ENCODE peak calls at places on chromosomes 16 and 17, in seven cellular contexts. U, P, F, W, N, O and D are unnamed samples.

GRCh38 chr16:47676628-47677177 is 215.6 kb downstream of the PHKB start:
- DNase-seq in U (no peak), P (no peak), F (no peak), W (no peak), N (no peak), O (no peak), D (no peak)

GRCh38 chr16:20175358-20175757 is 101.7 kb upstream of the GPR139 start:
- DNase-seq in U (no peak), P (no peak), F (no peak), W (no peak), N (no peak), O (peak), D (no peak)

GRCh38 chr17:34133350-34133749 is 121.7 kb upstream of the CCL2 start:
- DNase-seq in U (no peak), P (no peak), F (no peak), W (no peak), N (no peak), O (no peak), D (no peak)

GRCh38 chr17:75124041-75124818 is 7.3 kb downstream of the NT5C start:
- DNase-seq in U (no peak), P (peak), F (peak), W (no peak), N (peak), O (no peak), D (peak)

GRCh38 chr16:86034421-86034919 is 135.5 kb downstream of the IRF8 start:
- DNase-seq in U (no peak), P (no peak), F (no peak), W (no peak), N (no peak), O (no peak), D (no peak)

GRCh38 chr16:70664325-70665112 is 18.2 kb downstream of the IL34 start:
- DNase-seq in U (no peak), P (no peak), F (no peak), W (no peak), N (no peak), O (peak), D (no peak)

GRCh38 chr17:73493212-73493814 is 150.9 kb downstream of the SDK2 start:
- DNase-seq in U (no peak), P (no peak), F (no peak), W (no peak), N (no peak), O (peak), D (no peak)

GRCh38 chr17:58047751-58048150 is 35.5 kb upstream of the DYNLL2 start:
- DNase-seq in U (no peak), P (no peak), F (no peak), W (no peak), N (no peak), O (no peak), D (no peak)

GRCh38 chr16:57692636-57693035 is 2.0 kb upstream of the DRC7 start:
- DNase-seq in U (no peak), P (no peak), F (no peak), W (no peak), N (no peak), O (no peak), D (no peak)

GRCh38 chr17:73482674-73483293 is 161.5 kb downstream of the SDK2 start:
- DNase-seq in U (no peak), P (no peak), F (no peak), W (no peak), N (no peak), O (no peak), D (no peak)

GRCh38 chr16:81624718-81625543 is 154.2 kb upstream of the PLCG2 start:
- DNase-seq in U (no peak), P (no peak), F (no peak), W (no peak), N (no peak), O (no peak), D (no peak)

GRCh38 chr17:3893003-3893719 is at the start of gene CAMKK1:
- DNase-seq in U (peak), P (peak), F (peak), W (peak), N (peak), O (peak), D (peak)

GRCh38 chr16:2239231-2239675 is 3.0 kb downstream of the DNASE1L2 start:
- DNase-seq in U (no peak), P (no peak), F (no peak), W (no peak), N (no peak), O (no peak), D (no peak)

GRCh38 chr16:66267287-66268137 is 99.0 kb upstream of the CDH5 start:
- DNase-seq in U (no peak), P (no peak), F (no peak), W (no peak), N (peak), O (no peak), D (no peak)

GRCh38 chr17:81910840-81911276 is 341 bp downstream of the PCYT2 start:
- DNase-seq in U (no peak), P (no peak), F (peak), W (peak), N (no peak), O (no peak), D (peak)

GRCh38 chr16:90018297-90019200 is 707 bp downstream of the DBNDD1 start:
- DNase-seq in U (no peak), P (peak), F (no peak), W (no peak), N (no peak), O (peak), D (no peak)

GRCh38 chr16:86222965-86223551 is 287.3 kb upstream of the FOXF1 start:
- DNase-seq in U (no peak), P (no peak), F (no peak), W (no peak), N (peak), O (no peak), D (no peak)

GRCh38 chr16:57564571-57565270 is 22.3 kb downstream of the ADGRG5 start:
- DNase-seq in U (no peak), P (no peak), F (no peak), W (no peak), N (peak), O (no peak), D (no peak)

GRCh38 chr16:27214084-27214961 is 11.0 kb downstream of the KDM8 start:
- DNase-seq in U (no peak), P (no peak), F (no peak), W (no peak), N (no peak), O (no peak), D (no peak)

DNA sequence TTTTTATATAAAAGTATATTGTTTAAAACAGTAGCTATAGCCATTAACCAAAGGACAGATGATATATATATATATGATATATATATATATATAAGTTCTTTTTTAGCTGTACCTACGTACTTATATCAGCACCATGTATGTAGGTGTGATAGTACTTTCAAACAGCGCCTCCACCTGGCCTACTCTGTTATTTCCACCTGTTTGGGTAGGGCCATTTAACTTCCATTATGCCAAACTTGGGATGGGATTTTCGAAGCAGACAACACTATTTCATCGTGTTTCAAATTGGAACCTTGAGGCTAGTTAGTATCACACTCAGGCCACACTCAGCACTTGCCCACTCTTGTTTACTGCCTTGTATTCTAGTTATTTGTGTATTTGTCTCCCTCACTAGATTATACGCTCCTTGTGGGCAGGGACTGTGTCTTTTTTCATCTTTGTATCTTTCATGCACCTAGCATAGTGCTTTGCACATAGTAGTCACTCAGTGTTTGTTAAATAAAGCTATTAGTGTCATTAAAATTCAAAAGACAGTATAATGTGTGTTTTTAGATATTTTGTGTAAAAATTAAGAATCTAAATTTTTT is 11.8 kb upstream of the CLTC start:
- DNase-seq in U (no peak), P (peak), F (no peak), W (no peak), N (no peak), O (peak), D (no peak)
- TF ChIP-seq CTCF in U (peak), P (peak), F (no peak), W (no peak), N (peak), O (peak), D (peak)

GRCh38 chr17:46195217-46195855 is 2.1 kb upstream of the KANSL1 start:
- DNase-seq in U (no peak), P (no peak), F (no peak), W (no peak), N (no peak), O (no peak), D (no peak)
- TF ChIP-seq CTCF in U (no peak), P (no peak), F (no peak), W (no peak), N (no peak), O (no peak), D (no peak)

DNA sequence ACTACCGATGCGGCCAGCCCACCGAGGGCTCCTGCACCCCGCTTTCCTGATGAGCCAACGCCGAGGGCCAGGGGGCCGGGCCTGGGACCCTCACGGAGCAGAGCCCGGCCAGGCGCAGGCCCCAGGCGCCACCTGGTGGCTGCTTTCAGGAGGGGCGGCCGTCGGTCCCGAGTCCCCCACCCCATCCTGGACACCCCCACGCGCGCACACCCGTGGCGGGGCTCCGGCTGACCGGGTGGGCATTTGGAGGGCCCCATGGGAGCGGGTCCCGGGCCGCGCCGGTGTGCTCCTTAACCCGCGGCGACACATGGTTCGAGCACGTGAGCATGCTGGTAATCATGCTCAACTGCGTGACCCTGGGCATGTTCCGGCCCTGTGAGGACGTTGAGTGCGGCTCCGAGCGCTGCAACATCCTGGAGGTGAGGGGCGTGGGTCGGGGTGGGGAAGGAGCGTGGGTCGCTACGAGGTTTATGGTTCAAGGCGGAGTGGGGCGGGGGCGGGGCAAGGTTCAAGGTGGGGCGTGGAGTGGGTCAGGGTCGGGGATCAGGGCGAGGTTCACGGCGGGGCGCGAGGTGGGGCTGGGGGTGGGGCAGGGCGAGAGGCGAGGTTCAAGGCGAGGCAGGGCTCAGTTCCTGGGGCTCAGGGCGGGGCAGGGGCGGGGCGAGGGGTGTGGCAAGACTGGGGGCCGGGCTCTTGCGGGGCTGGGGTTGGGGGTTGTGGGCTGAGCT is 30.2 kb downstream of the TPSG1 start:
- DNase-seq in U (no peak), P (no peak), F (no peak), W (no peak), N (no peak), O (peak), D (peak)
- TF ChIP-seq CTCF in U (peak), P (peak), F (peak), W (peak), N (peak), O (peak), D (peak)

GRCh38 chr17:64058547-64059115 is 38.2 kb upstream of the ICAM2 start:
- DNase-seq in U (no peak), P (no peak), F (no peak), W (no peak), N (peak), O (no peak), D (no peak)

GRCh38 chr17:64054304-64054703 is 33.9 kb upstream of the ICAM2 start:
- DNase-seq in U (no peak), P (no peak), F (no peak), W (no peak), N (no peak), O (no peak), D (no peak)

GRCh38 chr17:64057701-64058263 is 37.3 kb upstream of the ICAM2 start:
- DNase-seq in U (no peak), P (peak), F (no peak), W (no peak), N (no peak), O (no peak), D (no peak)

GRCh38 chr17:64055183-64056142 is 35.0 kb upstream of the ICAM2 start:
- DNase-seq in U (no peak), P (no peak), F (no peak), W (no peak), N (no peak), O (no peak), D (no peak)

DNA sequence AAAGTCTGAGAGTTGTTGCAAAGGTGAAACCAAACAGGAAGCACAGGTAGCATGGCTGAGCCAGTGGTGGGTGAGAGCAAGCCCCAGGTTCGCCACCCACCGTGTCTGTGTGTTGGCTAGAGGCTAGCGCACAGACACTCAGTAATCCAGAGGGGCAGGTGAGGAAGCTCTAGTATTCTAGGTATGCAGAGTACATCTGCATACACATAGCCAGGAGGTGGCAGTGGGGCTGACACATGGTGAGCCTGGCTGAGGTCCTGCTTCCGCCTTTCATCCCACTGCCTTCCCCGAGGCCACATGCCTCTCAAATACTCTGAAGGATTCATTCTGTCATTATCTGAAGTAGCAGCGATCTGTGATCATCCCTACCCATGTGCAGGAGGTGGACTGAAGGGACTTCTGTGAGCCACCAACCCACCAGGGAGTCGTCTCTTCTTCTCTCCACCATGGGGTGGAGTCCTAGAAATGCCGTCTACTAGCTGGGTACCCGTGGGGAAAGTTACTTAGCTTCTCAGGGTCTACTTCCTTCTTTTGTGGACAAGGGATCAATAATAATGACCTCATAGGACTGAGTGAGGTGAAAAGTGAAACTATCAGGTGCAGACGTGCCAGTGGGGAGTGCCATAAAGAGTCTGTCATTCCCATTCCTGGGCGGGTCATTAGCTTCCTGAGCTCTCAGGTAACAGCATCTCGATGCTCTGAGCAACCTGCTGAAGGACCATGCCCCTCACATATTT is 36.0 kb upstream of the ICAM2 start:
- DNase-seq in U (no peak), P (no peak), F (no peak), W (no peak), N (no peak), O (peak), D (no peak)
- TF ChIP-seq CTCF in U (no peak), P (no peak), F (no peak), W (no peak), N (no peak), O (no peak), D (no peak)

GRCh38 chr16:35352431-35352830 is 1893.0 kb downstream of the TP53TG3F start:
- DNase-seq in U (no peak), P (no peak), F (no peak), W (no peak), N (no peak), O (no peak), D (no peak)
- TF ChIP-seq CTCF in U (no peak), P (no peak), F (no peak), W (no peak), N (no peak), O (no peak), D (no peak)